ENCODE peak calls at places on chromosomes 13 and 19, in nine cellular contexts. H, Q, M, G, S, U, C, X and Z are unnamed samples.

GRCh38 chr13:41590122-41590521 is 132.8 kb downstream of the RGCC start:
- DNase-seq in C (no peak), H (no peak), X (no peak), S (no peak), Q (no peak), M (no peak), G (no peak), U (no peak), Z (no peak)

GRCh38 chr19:15371119-15371518 is 8.5 kb downstream of the AKAP8 start:
- DNase-seq in Q (no peak), X (no peak), S (no peak), G (no peak), U (no peak), M (no peak), C (no peak), H (no peak), Z (no peak)

GRCh38 chr19:32691952-32692726 is 518 bp downstream of the NUDT19 start:
- DNase-seq in X (peak; percentile 80), H (peak; percentile 68), Q (peak; percentile 75), M (peak; percentile 54), G (peak; percentile 69), S (peak; percentile 94), U (peak; percentile 48), C (peak; percentile 49), Z (peak; percentile 79)

GRCh38 chr19:7691497-7691896 is 10.4 kb downstream of the FCER2 start:
- DNase-seq in Q (no peak), S (no peak), M (no peak), G (no peak), C (no peak), H (no peak), U (no peak), X (no peak), Z (no peak)

GRCh38 chr19:32308436-32309077 is 36.9 kb upstream of the ZNF507 start:
- DNase-seq in X (no peak), C (no peak), G (no peak), M (no peak), U (no peak), Q (no peak), S (no peak), H (no peak), Z (no peak)

GRCh38 chr19:45600340-45600885 is 1.6 kb downstream of the GPR4 start:
- DNase-seq in U (no peak), H (no peak), X (no peak), S (no peak), Q (no peak), M (no peak), G (no peak), C (no peak), Z (no peak)

GRCh38 chr19:13888281-13888680 is 11.3 kb downstream of the NANOS3 start:
- DNase-seq in U (no peak), H (no peak), S (no peak), G (no peak), X (no peak), C (no peak), M (no peak), Q (no peak), Z (no peak)

GRCh38 chr19:35908977-35909683 is 1.0 kb upstream of the TYROBP start:
- DNase-seq in C (peak; percentile 89), U (no peak), X (peak; percentile 98), H (peak; percentile 44), G (no peak), Q (no peak), M (no peak), S (peak; percentile 96), Z (peak; percentile 67)

GRCh38 chr19:48176226-48176625 is 5.7 kb downstream of the ZSWIM9 start:
- DNase-seq in H (no peak), U (no peak), M (no peak), S (no peak), Q (no peak), G (no peak), X (no peak), C (no peak), Z (no peak)

GRCh38 chr19:34241513-34242337 is 12.6 kb upstream of the GARRE1 start:
- DNase-seq in M (no peak), X (peak; percentile 15), S (no peak), C (no peak), Q (peak; percentile 79), G (no peak), U (no peak), H (no peak), Z (no peak)
- TF ChIP-seq CTCF in M (peak; percentile 67), X (no peak), S (no peak), C (no peak), Q (peak; percentile 53), G (peak; percentile 10), U (peak; percentile 64), H (no peak), Z (peak; percentile 15)

GRCh38 chr13:23715762-23716235 is 145.6 kb downstream of the TNFRSF19 start:
- DNase-seq in G (no peak), M (no peak), X (no peak), C (no peak), U (no peak), H (no peak), Q (peak; percentile 74), S (peak; percentile 28), Z (peak; percentile 35)
- TF ChIP-seq CTCF in G (peak; percentile 25), M (peak; percentile 75), X (no peak), C (no peak), U (peak; percentile 64), H (no peak), Q (peak; percentile 46), S (peak; percentile 22), Z (peak; percentile 39)

GRCh38 chr13:23630349-23631093 is 60.3 kb downstream of the TNFRSF19 start:
- DNase-seq in M (no peak), X (no peak), S (no peak), U (peak; percentile 28), G (no peak), H (no peak), C (no peak), Q (peak; percentile 76), Z (no peak)
- TF ChIP-seq CTCF in M (no peak), X (no peak), S (no peak), U (no peak), G (no peak), H (no peak), C (no peak), Q (no peak), Z (no peak)

GRCh38 chr13:73075546-73075945 is 16.7 kb downstream of the KLF5 start:
- DNase-seq in G (no peak), Q (peak; percentile 50), H (no peak), M (no peak), C (no peak), U (no peak), S (no peak), X (no peak), Z (no peak)
- TF ChIP-seq CTCF in G (no peak), Q (no peak), H (no peak), M (no peak), C (no peak), U (no peak), S (no peak), X (no peak), Z (no peak)

DNA sequence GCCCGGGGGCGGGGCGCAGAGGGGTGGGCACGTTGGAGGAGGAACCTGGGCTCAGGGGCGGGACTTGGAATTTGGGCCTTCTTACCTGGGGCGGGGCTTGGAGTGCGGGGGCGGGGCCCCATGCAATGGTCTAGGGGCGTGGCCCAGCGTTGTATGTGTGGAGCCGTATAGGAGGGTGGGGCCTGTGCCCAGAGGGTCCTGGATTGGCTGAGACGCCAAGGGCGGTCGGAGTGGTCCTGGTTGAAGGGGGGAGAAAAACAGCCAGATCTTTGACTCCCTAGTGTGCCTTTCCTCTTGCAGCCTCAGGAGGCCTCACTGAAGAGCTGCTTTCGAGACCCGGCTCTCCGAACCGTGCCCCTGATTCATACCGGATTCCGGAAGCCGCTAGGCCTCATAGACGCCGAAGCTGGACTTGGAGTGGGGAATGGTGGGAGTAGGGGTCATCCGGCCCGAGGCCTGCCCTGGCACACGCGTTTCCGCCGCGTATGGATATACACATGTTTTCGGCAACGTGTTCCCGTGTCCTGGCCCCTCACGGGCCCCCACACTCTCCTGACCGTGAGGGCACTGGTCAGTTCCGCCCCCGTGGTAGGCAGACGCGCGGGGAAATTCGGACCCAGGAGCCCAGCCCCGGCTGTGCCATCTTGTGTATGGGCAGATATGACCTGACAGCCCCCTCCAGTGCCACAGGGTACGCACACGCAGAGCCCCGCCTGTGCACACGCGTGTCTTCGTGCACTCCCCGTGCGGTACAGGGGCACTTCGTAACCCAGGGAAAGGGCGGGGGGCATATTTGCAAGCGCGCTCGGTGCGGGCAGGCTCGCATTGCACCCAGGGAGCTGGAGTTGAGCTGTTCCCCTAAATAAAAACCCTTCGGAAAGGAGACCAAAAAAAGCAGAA is 661 bp upstream of the PRR12 start:
- DNase-seq in C (peak; percentile 98), X (peak; percentile 99), S (peak; percentile 97), U (peak; percentile 97), Q (peak; percentile 99), G (peak; percentile 95), H (peak; percentile 93), M (peak; percentile 95), Z (peak; percentile 95)
- TF ChIP-seq CTCF in C (peak; percentile 13), X (no peak), S (no peak), U (peak; percentile 29), Q (no peak), G (peak; percentile 10), H (no peak), M (peak; percentile 28), Z (no peak)

DNA sequence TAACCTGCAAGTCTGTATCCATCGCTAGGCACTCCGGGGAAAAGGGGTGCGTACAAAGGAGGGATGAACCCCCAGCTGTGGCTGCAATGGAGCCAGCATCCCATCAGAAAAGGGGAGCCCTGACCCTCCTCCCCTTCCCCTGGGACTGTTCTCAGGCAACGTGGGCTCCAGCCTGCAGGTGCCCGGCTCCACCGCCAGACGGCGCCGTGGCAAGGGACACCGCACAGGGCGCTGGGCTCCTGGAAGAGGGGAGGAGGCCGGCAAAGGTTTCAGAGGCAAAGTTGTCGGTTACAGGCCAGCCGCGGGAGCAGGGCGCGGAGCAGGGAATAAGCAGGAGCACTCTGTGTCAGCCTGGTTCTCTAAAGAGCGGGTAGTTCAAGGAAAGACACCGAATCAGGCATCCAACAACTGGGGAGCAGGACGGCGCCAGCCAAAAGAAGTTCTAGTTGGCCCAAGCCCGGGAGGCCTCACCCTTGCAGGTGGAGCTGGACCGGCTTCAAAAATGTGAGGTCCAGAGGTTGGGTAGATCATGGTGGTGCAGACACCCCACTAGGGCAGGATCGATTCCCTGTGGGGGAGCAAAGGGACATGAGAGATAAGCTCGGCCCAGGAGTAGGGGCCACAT is 53.0 kb upstream of the ATP12A start:
- DNase-seq in H (no peak), X (no peak), U (no peak), M (no peak), G (no peak), C (no peak), Q (peak; percentile 28), S (no peak), Z (no peak)
- TF ChIP-seq CTCF in H (peak; percentile 45), X (no peak), U (peak; percentile 88), M (peak; percentile 88), G (peak; percentile 33), C (no peak), Q (peak; percentile 36), S (peak; percentile 14), Z (no peak)